ENCODE peak calls at places on chromosomes 1 and 21, in four cellular contexts. One of them, this sample, is unnamed.

GRCh38 chr1:176469450-176469985 is 6.5 kb downstream of the PAPPA2 start:
- DNase-seq in T-helper 2 cell: no peak
- DNase-seq in putamen: no peak
- DNase-seq in iPS-NIHi11: no peak
- DNase-seq in this sample: no peak

GRCh38 chr1:218408942-218409341 is 63.8 kb downstream of the TGFB2 start:
- DNase-seq in T-helper 2 cell: no peak
- DNase-seq in putamen: no peak
- DNase-seq in iPS-NIHi11: no peak
- DNase-seq in this sample: no peak

GRCh38 chr21:28436286-28436932 is 556.3 kb downstream of the LTN1 start:
- DNase-seq in T-helper 2 cell: no peak
- DNase-seq in putamen: no peak
- DNase-seq in iPS-NIHi11: no peak
- DNase-seq in this sample: no peak

GRCh38 chr1:33032126-33032869 is 4.4 kb downstream of the AK2 start:
- DNase-seq in T-helper 2 cell: no peak
- DNase-seq in putamen: no peak
- DNase-seq in iPS-NIHi11: no peak
- DNase-seq in this sample: no peak

GRCh38 chr1:195373831-195374230 is 1234.4 kb downstream of the KCNT2 start:
- DNase-seq in T-helper 2 cell: no peak
- DNase-seq in putamen: no peak
- DNase-seq in iPS-NIHi11: no peak
- DNase-seq in this sample: no peak

GRCh38 chr1:186404454-186405051 is 28.9 kb downstream of the ODR4 start:
- DNase-seq in T-helper 2 cell: peak
- DNase-seq in putamen: peak
- DNase-seq in iPS-NIHi11: peak
- DNase-seq in this sample: no peak

GRCh38 chr1:191839891-191840290 is 318.4 kb upstream of the RGS18 start:
- DNase-seq in T-helper 2 cell: no peak
- DNase-seq in putamen: no peak
- DNase-seq in iPS-NIHi11: no peak
- DNase-seq in this sample: no peak

GRCh38 chr1:116529199-116529616 is 41.6 kb downstream of the CD58 start:
- DNase-seq in T-helper 2 cell: no peak
- DNase-seq in putamen: no peak
- DNase-seq in iPS-NIHi11: no peak
- DNase-seq in this sample: no peak

GRCh38 chr1:49351744-49352143 is 575.1 kb upstream of the BEND5 start:
- DNase-seq in T-helper 2 cell: no peak
- DNase-seq in putamen: no peak
- DNase-seq in iPS-NIHi11: no peak
- DNase-seq in this sample: no peak

GRCh38 chr1:7703321-7704213 is 67.5 kb upstream of the VAMP3 start:
- DNase-seq in T-helper 2 cell: peak
- DNase-seq in putamen: no peak
- DNase-seq in iPS-NIHi11: peak
- DNase-seq in this sample: peak

GRCh38 chr1:152473887-152474537 is 36.6 kb upstream of the LCE5A start:
- DNase-seq in T-helper 2 cell: no peak
- DNase-seq in putamen: no peak
- DNase-seq in iPS-NIHi11: no peak
- DNase-seq in this sample: no peak

GRCh38 chr1:156823210-156823790 is 6.7 kb upstream of the SH2D2A start:
- DNase-seq in T-helper 2 cell: no peak
- DNase-seq in putamen: no peak
- DNase-seq in iPS-NIHi11: no peak
- DNase-seq in this sample: no peak

GRCh38 chr21:38834725-38835124 is 29.0 kb downstream of the ETS2 start:
- DNase-seq in T-helper 2 cell: no peak
- DNase-seq in putamen: no peak
- DNase-seq in iPS-NIHi11: no peak
- DNase-seq in this sample: no peak

GRCh38 chr1:22045604-22046228 is 6.8 kb upstream of the CDC42 start:
- DNase-seq in T-helper 2 cell: no peak
- DNase-seq in putamen: no peak
- DNase-seq in iPS-NIHi11: no peak
- DNase-seq in this sample: no peak

GRCh38 chr1:183164963-183165362 is 21.1 kb upstream of the LAMC2 start:
- DNase-seq in T-helper 2 cell: no peak
- DNase-seq in putamen: no peak
- DNase-seq in iPS-NIHi11: no peak
- DNase-seq in this sample: no peak

GRCh38 chr1:226002667-226003501 is 3.7 kb upstream of the SDE2 start:
- DNase-seq in T-helper 2 cell: no peak
- DNase-seq in putamen: no peak
- DNase-seq in iPS-NIHi11: peak
- DNase-seq in this sample: no peak

GRCh38 chr1:235403598-235403997 is 36.4 kb downstream of the TBCE start:
- DNase-seq in T-helper 2 cell: no peak
- DNase-seq in putamen: no peak
- DNase-seq in iPS-NIHi11: no peak
- DNase-seq in this sample: no peak

GRCh38 chr1:172447641-172448040 is 3.8 kb upstream of the PIGC start:
- DNase-seq in T-helper 2 cell: no peak
- DNase-seq in putamen: no peak
- DNase-seq in iPS-NIHi11: no peak
- DNase-seq in this sample: no peak

GRCh38 chr1:178581351-178581951 is 68.5 kb downstream of the TEX35 start:
- DNase-seq in T-helper 2 cell: no peak
- DNase-seq in putamen: no peak
- DNase-seq in iPS-NIHi11: peak
- DNase-seq in this sample: no peak

GRCh38 chr1:154442006-154442740 is 37.0 kb downstream of the IL6R start:
- DNase-seq in T-helper 2 cell: no peak
- DNase-seq in putamen: no peak
- DNase-seq in iPS-NIHi11: peak
- DNase-seq in this sample: no peak

GRCh38 chr21:36747114-36747814 is 48.3 kb downstream of the SIM2 start:
- DNase-seq in T-helper 2 cell: no peak
- DNase-seq in putamen: no peak
- DNase-seq in iPS-NIHi11: peak
- DNase-seq in this sample: no peak

GRCh38 chr1:56644941-56645662 is at the start of gene PRKAA2:
- DNase-seq in T-helper 2 cell: peak
- DNase-seq in putamen: peak
- DNase-seq in iPS-NIHi11: peak
- DNase-seq in this sample: no peak

GRCh38 chr1:163195728-163196448 is 6.8 kb downstream of the RGS5 start:
- DNase-seq in T-helper 2 cell: no peak
- DNase-seq in putamen: no peak
- DNase-seq in iPS-NIHi11: no peak
- DNase-seq in this sample: no peak

GRCh38 chr1:2189459-2190425 is 4.8 kb downstream of the FAAP20 start:
- DNase-seq in T-helper 2 cell: peak
- DNase-seq in putamen: peak
- DNase-seq in iPS-NIHi11: peak
- DNase-seq in this sample: peak

GRCh38 chr1:192951961-192952460 is 107.1 kb downstream of the UCHL5 start:
- DNase-seq in T-helper 2 cell: no peak
- DNase-seq in putamen: no peak
- DNase-seq in iPS-NIHi11: no peak
- DNase-seq in this sample: no peak

GRCh38 chr1:100359139-100359538 is 6.8 kb downstream of the CDC14A start:
- DNase-seq in T-helper 2 cell: no peak
- DNase-seq in putamen: no peak
- DNase-seq in iPS-NIHi11: no peak
- DNase-seq in this sample: no peak

GRCh38 chr1:185467125-185467524 is 150.1 kb upstream of the IVNS1ABP start:
- DNase-seq in T-helper 2 cell: no peak
- DNase-seq in putamen: no peak
- DNase-seq in iPS-NIHi11: no peak
- DNase-seq in this sample: no peak

GRCh38 chr1:116763116-116763786 is 9.0 kb downstream of the CD2 start:
- DNase-seq in T-helper 2 cell: peak
- DNase-seq in putamen: no peak
- DNase-seq in iPS-NIHi11: no peak
- DNase-seq in this sample: no peak

GRCh38 chr1:228088586-228089498 is 6.3 kb downstream of the ARF1 start:
- DNase-seq in T-helper 2 cell: no peak
- DNase-seq in putamen: no peak
- DNase-seq in iPS-NIHi11: no peak
- DNase-seq in this sample: no peak

GRCh38 chr1:97245682-97246081 is 524.1 kb downstream of the PTBP2 start:
- DNase-seq in T-helper 2 cell: no peak
- DNase-seq in putamen: no peak
- DNase-seq in iPS-NIHi11: no peak
- DNase-seq in this sample: no peak

This sample was measured in T-cell.